ENCODE peak calls at places on chromosomes 16 and 17, in four cellular contexts. One of them, this sample, is unnamed.

GRCh38 chr16:81796585-81797346 is 17.7 kb downstream of the PLCG2 start:
- DNase-seq in transverse colon: no peak
- DNase-seq in RWPE2: no peak
- DNase-seq in H1: no peak
- DNase-seq in this sample: no peak

GRCh38 chr17:4023220-4023619 is 59.0 kb upstream of the ATP2A3 start:
- DNase-seq in RWPE2: no peak
- DNase-seq in transverse colon: no peak
- DNase-seq in H1: no peak
- DNase-seq in this sample: no peak

GRCh38 chr16:57540906-57541753 is 1.3 kb upstream of the ADGRG5 start:
- DNase-seq in RWPE2: peak
- DNase-seq in transverse colon: no peak
- DNase-seq in H1: peak
- DNase-seq in this sample: peak

GRCh38 chr16:3646348-3646920 is 8.1 kb upstream of the DNASE1 start:
- DNase-seq in transverse colon: peak
- DNase-seq in RWPE2: no peak
- DNase-seq in H1: peak
- DNase-seq in this sample: peak

GRCh38 chr16:31458073-31458834 is 1.0 kb upstream of the ARMC5 start:
- DNase-seq in transverse colon: peak
- DNase-seq in H1: peak
- DNase-seq in RWPE2: no peak
- DNase-seq in this sample: peak

GRCh38 chr16:31466381-31466841 is 5.5 kb upstream of the TGFB1I1 start:
- DNase-seq in RWPE2: no peak
- DNase-seq in transverse colon: no peak
- DNase-seq in H1: no peak
- DNase-seq in this sample: no peak

GRCh38 chr16:8407351-8407750 is 183.0 kb downstream of the TMEM114 start:
- DNase-seq in H1: no peak
- DNase-seq in transverse colon: no peak
- DNase-seq in RWPE2: no peak
- DNase-seq in this sample: no peak

GRCh38 chr16:1972490-1972877 is 631 bp downstream of the TBL3 start:
- DNase-seq in RWPE2: no peak
- DNase-seq in H1: no peak
- DNase-seq in transverse colon: peak
- DNase-seq in this sample: no peak

GRCh38 chr17:49024523-49024922 is 27.3 kb downstream of the IGF2BP1 start:
- DNase-seq in transverse colon: no peak
- DNase-seq in H1: no peak
- DNase-seq in RWPE2: no peak
- DNase-seq in this sample: no peak

GRCh38 chr17:78568494-78569115 is 8.6 kb downstream of the DNAH17 start:
- DNase-seq in transverse colon: no peak
- DNase-seq in RWPE2: no peak
- DNase-seq in H1: no peak
- DNase-seq in this sample: no peak

GRCh38 chr16:705748-706188 is at the start of gene FBXL16:
- DNase-seq in H1: peak
- DNase-seq in RWPE2: no peak
- DNase-seq in transverse colon: no peak
- DNase-seq in this sample: no peak

GRCh38 chr17:43611230-43611969 is 50.3 kb downstream of the MEOX1 start:
- DNase-seq in RWPE2: no peak
- DNase-seq in transverse colon: no peak
- DNase-seq in H1: no peak
- DNase-seq in this sample: no peak

GRCh38 chr17:76458580-76459490 is 5.9 kb upstream of the UBE2O start:
- DNase-seq in transverse colon: peak
- DNase-seq in RWPE2: peak
- DNase-seq in H1: peak
- DNase-seq in this sample: peak

GRCh38 chr17:3956983-3957382 is 7.3 kb downstream of the ATP2A3 start:
- DNase-seq in H1: no peak
- DNase-seq in transverse colon: no peak
- DNase-seq in RWPE2: no peak
- DNase-seq in this sample: no peak

GRCh38 chr17:21295036-21295952 is 10.8 kb downstream of the MAP2K3 start:
- DNase-seq in RWPE2: no peak
- DNase-seq in transverse colon: peak
- DNase-seq in H1: no peak
- DNase-seq in this sample: no peak

DNA sequence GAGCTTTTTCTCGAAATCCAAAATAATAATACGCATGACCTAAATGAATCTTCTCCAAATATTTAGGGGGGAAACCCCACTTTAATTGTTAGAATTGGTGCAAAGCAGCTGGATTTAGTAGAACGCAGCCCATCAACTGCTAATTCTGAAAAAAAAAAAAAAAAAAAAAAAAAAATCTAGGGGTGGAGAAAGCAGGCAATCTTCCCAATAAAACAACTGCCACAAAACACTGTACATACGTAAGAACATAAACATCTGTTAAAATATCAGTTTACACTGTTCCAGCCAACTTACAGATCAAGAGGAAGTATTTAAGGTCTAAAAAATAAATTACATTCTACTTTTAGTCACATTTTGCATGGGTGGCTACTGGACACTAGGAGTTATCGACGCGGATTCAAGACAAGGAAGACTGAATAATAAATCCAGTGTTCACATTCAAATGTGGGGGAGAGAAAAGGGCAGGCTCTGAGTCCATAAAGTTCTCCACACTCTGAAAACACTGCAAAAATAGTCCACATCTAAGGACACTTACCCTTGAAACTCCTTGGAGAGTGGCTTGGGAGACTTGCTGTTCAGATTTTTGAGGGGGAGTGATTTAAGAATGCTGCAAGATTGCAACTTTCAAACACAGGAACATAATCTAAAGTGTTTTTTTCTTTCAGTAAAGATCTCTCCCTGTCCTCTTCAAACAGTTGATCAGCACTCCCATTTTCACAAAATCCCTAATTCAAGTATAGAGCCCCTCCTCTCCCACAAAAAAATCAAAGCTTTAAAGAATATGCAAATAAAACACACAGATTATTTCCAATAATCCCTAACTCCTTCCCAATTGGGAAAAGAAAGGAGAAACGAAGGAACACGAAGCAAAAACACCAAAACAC is 1.3 kb downstream of the APPBP2 start:
- DNase-seq in RWPE2: no peak
- DNase-seq in H1: peak
- DNase-seq in transverse colon: no peak
- DNase-seq in this sample: no peak
- H3K4me3 ChIP-seq in RWPE2: peak
- H3K4me3 ChIP-seq in H1: peak
- H3K4me3 ChIP-seq in transverse colon: peak
- H3K4me3 ChIP-seq in this sample: peak

DNA sequence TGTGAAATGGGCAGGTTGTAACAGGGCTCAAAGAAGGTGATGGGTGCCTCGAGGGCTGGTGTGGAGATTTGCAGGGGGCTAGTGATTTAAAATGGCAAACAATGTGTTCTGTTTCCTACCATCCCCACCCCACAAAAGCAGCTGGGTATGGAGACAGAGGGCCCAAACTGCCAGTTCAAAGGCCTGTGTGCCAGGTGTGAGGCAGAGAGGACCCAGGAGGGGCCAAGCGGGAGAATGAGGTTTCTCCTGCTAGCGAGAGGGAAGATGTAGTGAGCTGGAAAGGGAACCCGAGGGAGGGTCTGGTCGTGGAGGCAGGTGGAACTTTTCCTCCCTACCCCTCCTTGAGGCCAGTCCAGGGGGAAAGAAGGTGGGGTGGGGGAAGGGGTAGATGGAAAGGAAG is 39.4 kb downstream of the LAT start:
- DNase-seq in transverse colon: no peak
- DNase-seq in H1: no peak
- DNase-seq in RWPE2: no peak
- DNase-seq in this sample: no peak
- H3K4me3 ChIP-seq in transverse colon: no peak
- H3K4me3 ChIP-seq in H1: no peak
- H3K4me3 ChIP-seq in RWPE2: no peak
- H3K4me3 ChIP-seq in this sample: no peak

GRCh38 chr16:28062261-28063046 is 1.1 kb downstream of the GSG1L start:
- DNase-seq in transverse colon: no peak
- DNase-seq in H1: no peak
- DNase-seq in RWPE2: no peak
- DNase-seq in this sample: no peak

GRCh38 chr16:28059841-28060240 is 3.7 kb downstream of the GSG1L start:
- DNase-seq in H1: no peak
- DNase-seq in RWPE2: no peak
- DNase-seq in transverse colon: no peak
- DNase-seq in this sample: no peak

GRCh38 chr16:28063611-28064061 is at the start of gene GSG1L:
- DNase-seq in H1: no peak
- DNase-seq in transverse colon: no peak
- DNase-seq in RWPE2: no peak
- DNase-seq in this sample: no peak

GRCh38 chr16:28063047-28063521 is 430 bp downstream of the GSG1L start:
- DNase-seq in H1: peak
- DNase-seq in transverse colon: no peak
- DNase-seq in RWPE2: no peak
- DNase-seq in this sample: no peak

GRCh38 chr16:28061702-28062101 is 1.8 kb downstream of the GSG1L start:
- DNase-seq in H1: no peak
- DNase-seq in transverse colon: no peak
- DNase-seq in RWPE2: no peak
- DNase-seq in this sample: no peak
- H3K4me3 ChIP-seq in H1: no peak
- H3K4me3 ChIP-seq in transverse colon: no peak
- H3K4me3 ChIP-seq in RWPE2: no peak
- H3K4me3 ChIP-seq in this sample: no peak

DNA sequence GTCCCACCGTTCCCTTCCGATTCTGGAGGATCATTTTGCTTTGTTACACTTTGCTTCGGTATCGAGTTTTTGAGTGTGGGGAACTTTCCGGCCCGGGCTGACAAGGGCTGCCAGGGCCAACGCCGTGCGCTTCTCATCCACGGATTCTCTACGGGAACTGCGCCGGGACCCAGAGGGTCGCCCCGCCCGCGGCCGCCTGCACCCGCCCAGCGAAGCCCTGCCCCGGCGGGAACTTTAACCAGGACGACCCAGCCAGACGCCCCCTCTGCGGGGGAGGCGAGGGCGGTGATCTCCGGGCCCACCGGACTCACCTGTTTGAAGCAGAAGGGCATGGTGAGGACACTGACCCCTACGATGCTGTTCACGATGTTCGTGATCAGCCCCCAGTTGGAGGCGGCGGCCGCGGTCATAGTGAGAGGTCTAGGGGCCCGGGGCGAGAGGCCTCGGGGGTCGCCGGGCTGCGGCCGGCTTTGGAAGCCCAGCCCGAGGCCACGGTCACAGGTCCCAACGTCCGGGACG is 536 bp downstream of the SLC38A10 start:
- DNase-seq in H1: no peak
- DNase-seq in RWPE2: no peak
- DNase-seq in transverse colon: peak
- DNase-seq in this sample: peak
- H3K4me3 ChIP-seq in H1: peak
- H3K4me3 ChIP-seq in RWPE2: peak
- H3K4me3 ChIP-seq in transverse colon: peak
- H3K4me3 ChIP-seq in this sample: peak

DNA sequence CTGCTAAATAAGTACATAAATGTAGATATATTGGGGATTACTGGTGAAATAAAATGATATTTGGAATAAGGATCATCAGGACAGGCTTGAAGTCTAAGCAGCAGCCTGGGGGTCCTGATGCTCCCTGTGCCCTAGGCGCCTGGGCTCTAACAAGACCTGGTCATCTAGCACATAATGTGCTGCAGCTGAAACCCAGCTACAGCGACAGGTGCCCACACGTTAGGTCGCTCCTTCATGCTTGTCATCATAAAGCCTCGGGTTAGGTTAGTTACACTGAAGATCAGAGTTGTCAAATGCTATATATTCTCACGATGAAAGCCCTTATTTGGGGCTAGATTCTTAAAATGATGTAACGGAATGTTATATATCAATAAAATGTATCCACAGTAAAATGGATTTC is 11.5 kb downstream of the NARF start:
- DNase-seq in transverse colon: no peak
- DNase-seq in RWPE2: no peak
- DNase-seq in H1: no peak
- DNase-seq in this sample: no peak
- H3K4me3 ChIP-seq in transverse colon: no peak
- H3K4me3 ChIP-seq in RWPE2: no peak
- H3K4me3 ChIP-seq in H1: no peak
- H3K4me3 ChIP-seq in this sample: no peak

GRCh38 chr16:49462989-49463371 is 89.4 kb downstream of the C16orf78 start:
- DNase-seq in RWPE2: no peak
- DNase-seq in transverse colon: no peak
- DNase-seq in H1: peak
- DNase-seq in this sample: peak

GRCh38 chr16:49463529-49463928 is 89.9 kb downstream of the C16orf78 start:
- DNase-seq in transverse colon: peak
- DNase-seq in H1: peak
- DNase-seq in RWPE2: no peak
- DNase-seq in this sample: peak

GRCh38 chr16:49460786-49461470 is 87.3 kb downstream of the C16orf78 start:
- DNase-seq in RWPE2: no peak
- DNase-seq in H1: peak
- DNase-seq in transverse colon: no peak
- DNase-seq in this sample: peak

GRCh38 chr16:49461517-49461951 is 87.9 kb downstream of the C16orf78 start:
- DNase-seq in H1: peak
- DNase-seq in RWPE2: no peak
- DNase-seq in transverse colon: no peak
- DNase-seq in this sample: peak

DNA sequence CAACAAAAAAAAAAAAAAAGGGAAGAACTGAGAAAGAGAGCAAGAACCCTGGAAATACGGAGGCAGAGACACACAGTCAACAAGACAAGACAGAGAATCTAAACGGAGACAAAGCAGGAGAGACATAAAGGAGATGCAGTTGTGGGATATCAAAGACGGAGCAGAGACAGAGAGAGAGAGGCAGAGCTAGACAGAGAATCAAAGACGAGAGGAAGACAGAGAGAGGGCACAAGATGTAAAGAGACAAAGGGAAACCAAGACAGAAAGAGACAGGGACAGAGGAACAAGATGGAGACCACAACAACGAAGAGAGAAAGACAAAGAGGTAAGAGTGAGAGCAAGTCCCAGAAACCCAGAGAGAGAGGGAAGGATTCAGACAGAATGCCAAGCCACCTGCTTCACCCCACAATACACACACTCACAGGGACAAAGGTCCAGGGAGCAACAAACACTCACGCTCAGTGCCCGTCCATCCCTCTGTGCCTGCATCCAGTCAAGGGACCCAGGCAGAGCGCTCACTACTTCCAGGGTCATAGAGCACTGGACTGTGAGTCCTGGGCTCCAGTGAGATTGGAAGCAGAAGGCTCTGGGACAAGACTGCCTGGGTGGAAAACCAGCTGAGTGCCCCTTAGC is 88.9 kb downstream of the C16orf78 start:
- DNase-seq in H1: no peak
- DNase-seq in transverse colon: no peak
- DNase-seq in RWPE2: no peak
- DNase-seq in this sample: no peak
- H3K4me3 ChIP-seq in H1: no peak
- H3K4me3 ChIP-seq in transverse colon: no peak
- H3K4me3 ChIP-seq in RWPE2: no peak
- H3K4me3 ChIP-seq in this sample: no peak